ENCODE peak calls at places on chromosomes 12 and 14, in six cellular contexts. U is PC-9, O is fibroblast of lung, R is AG04450, V is A673, A is BE2C. J is an unnamed sample.

GRCh38 chr12:60112778-60113177 is 516.9 kb downstream of the SLC16A7 start:
- DNase-seq in U (no peak), O (no peak), R (no peak), V (no peak), A (no peak), J (no peak)

GRCh38 chr12:99253068-99253467 is 394.5 kb upstream of the GARIN6 start:
- DNase-seq in U (no peak), O (no peak), R (no peak), V (peak; percentile 39), A (no peak), J (no peak)

GRCh38 chr14:99660006-99660566 is 15.2 kb downstream of the HHIPL1 start:
- DNase-seq in U (no peak), O (no peak), R (no peak), V (no peak), A (no peak), J (no peak)

GRCh38 chr14:95359974-95360826 is 40.5 kb upstream of the CLMN start:
- DNase-seq in U (no peak), O (peak; percentile 12), R (no peak), V (no peak), A (no peak), J (no peak)

GRCh38 chr14:98782062-98782461 is 489.9 kb downstream of the BCL11B start:
- DNase-seq in U (no peak), O (no peak), R (no peak), V (no peak), A (no peak), J (no peak)

GRCh38 chr14:61505815-61506809 is 184.7 kb downstream of the PRKCH start:
- DNase-seq in U (no peak), O (peak; percentile 97), R (no peak), V (no peak), A (no peak), J (no peak)

GRCh38 chr12:119669744-119670472 is 2.0 kb downstream of the PRKAB1 start:
- DNase-seq in U (peak; percentile 72), O (no peak), R (no peak), V (no peak), A (no peak), J (no peak)

GRCh38 chr14:29030121-29030520 is 263.5 kb downstream of the FOXG1 start:
- DNase-seq in U (no peak), O (peak; percentile 3), R (no peak), V (no peak), A (no peak), J (no peak)

GRCh38 chr12:103250487-103250886 is 245.3 kb downstream of the C12orf42 start:
- DNase-seq in U (no peak), O (no peak), R (no peak), V (no peak), A (no peak), J (no peak)

GRCh38 chr12:110249716-110250225 is 31.3 kb upstream of the ATP2A2 start:
- DNase-seq in U (no peak), O (peak; percentile 9), R (no peak), V (no peak), A (no peak), J (no peak)

GRCh38 chr14:78782551-78782950 is 612.4 kb downstream of the NRXN3 start:
- DNase-seq in U (no peak), O (no peak), R (no peak), V (no peak), A (no peak), J (no peak)

DNA sequence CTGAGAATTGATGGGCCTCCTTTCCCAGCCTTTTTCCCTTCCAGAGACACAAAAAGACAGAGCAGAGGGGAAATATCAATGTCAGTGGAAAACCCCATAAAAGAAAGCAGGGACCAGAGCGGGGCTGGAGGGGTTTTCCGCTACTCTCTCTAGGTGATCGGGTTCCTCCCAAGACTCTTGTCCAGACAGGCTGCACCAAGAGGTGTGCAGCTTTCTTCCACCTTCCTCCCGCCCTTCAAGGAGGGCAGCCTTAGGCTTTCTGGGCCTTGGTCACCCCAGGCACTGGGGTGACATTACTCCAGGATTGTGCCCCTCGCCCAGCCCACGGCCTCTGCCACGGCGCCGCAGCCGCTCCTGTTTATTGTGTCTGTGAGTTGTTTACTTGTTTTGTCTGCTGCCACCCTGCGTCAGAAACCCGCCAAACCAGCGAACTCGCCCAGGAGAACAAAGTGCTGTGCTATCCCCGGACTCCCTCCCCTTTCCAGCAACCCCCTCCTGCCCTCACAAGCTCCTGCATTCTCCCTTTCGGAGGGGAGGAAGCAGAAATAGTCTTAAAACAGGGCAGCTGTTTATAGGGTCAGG is 6.7 kb upstream of the HOXC6 start:
- DNase-seq in U (no peak), O (no peak), R (no peak), V (no peak), A (peak; percentile 76), J (peak; percentile 76)
- H3K4me3 ChIP-seq in U (no peak overlapping the region), O (no peak overlapping the region), R (no peak overlapping the region), V (no peak overlapping the region), A (peak overlapping the region; percentile 80), J (peak overlapping the region; percentile 73)

GRCh38 chr14:36655571-36655962 is 6.1 kb upstream of the PAX9 start:
- DNase-seq in U (no peak), O (no peak), R (no peak), V (no peak), A (no peak), J (no peak)
- H3K9me3 ChIP-seq in U (no peaks in the 10 kb centered on the region), O (no peaks in the 10 kb centered on the region), R (peaks cover 26% of the 10 kb centered on the region), V (no peaks in the 10 kb centered on the region), A (no peaks in the 10 kb centered on the region), J (peaks cover 6% of the 10 kb centered on the region)

GRCh38 chr14:75793806-75794205 is 132.8 kb downstream of the TTLL5 start:
- DNase-seq in U (no peak), O (no peak), R (no peak), V (no peak), A (no peak), J (no peak)

DNA sequence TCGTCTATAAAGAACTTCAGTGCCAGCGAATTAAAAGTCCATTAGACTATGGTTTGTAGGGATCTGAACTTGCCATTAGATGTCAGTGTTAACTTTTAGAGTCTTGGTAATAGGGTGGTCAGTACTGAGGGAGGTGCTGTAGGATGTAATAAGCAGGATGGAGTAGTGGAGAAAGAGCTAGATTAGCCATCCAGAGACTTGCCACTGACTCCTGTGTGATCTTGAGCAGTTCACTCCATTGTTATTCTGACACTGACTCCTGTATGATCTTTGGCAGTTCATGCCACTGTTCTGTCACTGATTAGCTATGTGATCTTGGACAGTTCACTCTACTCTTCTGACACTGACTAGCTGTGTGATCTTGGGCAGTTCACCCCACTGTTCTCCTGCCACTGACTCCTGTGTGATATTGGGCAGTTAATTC is 133.6 kb downstream of the TTLL5 start:
- DNase-seq in U (no peak), O (peak; percentile 68), R (peak; percentile 33), V (no peak), A (no peak), J (peak; percentile 8)
- TF ChIP-seq CTCF in U (peak; percentile 53), O (peak; percentile 54), R (peak; percentile 68), V (peak; percentile 13), A (peak; percentile 52), J (peak; percentile 26)

DNA sequence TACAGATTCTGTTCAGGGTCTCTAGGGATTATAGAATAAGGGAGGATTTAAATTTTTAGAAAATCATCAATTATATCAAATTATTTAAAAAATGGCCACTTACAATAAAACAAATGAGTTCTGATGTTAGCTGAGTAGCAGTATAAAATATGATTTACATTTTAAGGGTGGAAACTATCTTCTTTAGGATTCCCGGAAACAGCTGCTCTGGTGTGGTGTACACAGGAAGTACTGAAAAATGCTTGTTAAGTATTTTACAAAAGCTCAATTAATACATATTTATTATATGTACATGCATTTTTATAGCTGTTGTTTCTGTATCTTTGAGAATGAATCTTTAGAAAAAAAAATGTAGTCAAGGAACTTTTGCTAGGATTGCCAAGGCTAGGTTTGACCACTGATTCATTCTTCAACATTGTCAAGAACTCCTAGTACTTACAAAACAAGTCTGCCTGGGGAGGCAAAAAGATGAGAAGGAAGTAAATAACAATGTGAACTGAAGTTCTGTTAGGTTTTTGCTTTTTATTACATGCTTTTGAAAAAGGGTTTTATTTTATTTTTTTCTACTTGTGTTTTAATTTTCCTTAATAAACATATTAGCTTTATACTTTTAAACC is 48.0 kb downstream of the ARF6 start:
- DNase-seq in U (peak; percentile 85), O (peak; percentile 71), R (no peak), V (peak; percentile 76), A (no peak), J (no peak)
- H3K4me3 ChIP-seq in U (no peak overlapping the region), O (no peak overlapping the region), R (no peak overlapping the region), V (no peak overlapping the region), A (no peak overlapping the region), J (no peak overlapping the region)

GRCh38 chr12:31833541-31833840 is 104.7 kb upstream of the AMN1 start:
- DNase-seq in U (no peak), O (peak; percentile 25), R (no peak), V (no peak), A (no peak), J (no peak)

GRCh38 chr12:31835276-31835882 is 106.6 kb upstream of the AMN1 start:
- DNase-seq in U (peak; percentile 51), O (no peak), R (no peak), V (no peak), A (no peak), J (no peak)

GRCh38 chr12:31834158-31834557 is 105.3 kb upstream of the AMN1 start:
- DNase-seq in U (no peak), O (no peak), R (no peak), V (no peak), A (no peak), J (no peak)

GRCh38 chr12:31832740-31833540 is 104.1 kb upstream of the AMN1 start:
- DNase-seq in U (no peak), O (no peak), R (no peak), V (no peak), A (no peak), J (no peak)

GRCh38 chr12:31837913-31838312 is 109.1 kb upstream of the AMN1 start:
- DNase-seq in U (no peak), O (no peak), R (no peak), V (no peak), A (no peak), J (no peak)
- H3K9me3 ChIP-seq in U (no peaks in the 10 kb centered on the region), O (no peaks in the 10 kb centered on the region), R (no peaks in the 10 kb centered on the region), V (no peaks in the 10 kb centered on the region), A (no peaks in the 10 kb centered on the region), J (peaks cover 2% of the 10 kb centered on the region)

DNA sequence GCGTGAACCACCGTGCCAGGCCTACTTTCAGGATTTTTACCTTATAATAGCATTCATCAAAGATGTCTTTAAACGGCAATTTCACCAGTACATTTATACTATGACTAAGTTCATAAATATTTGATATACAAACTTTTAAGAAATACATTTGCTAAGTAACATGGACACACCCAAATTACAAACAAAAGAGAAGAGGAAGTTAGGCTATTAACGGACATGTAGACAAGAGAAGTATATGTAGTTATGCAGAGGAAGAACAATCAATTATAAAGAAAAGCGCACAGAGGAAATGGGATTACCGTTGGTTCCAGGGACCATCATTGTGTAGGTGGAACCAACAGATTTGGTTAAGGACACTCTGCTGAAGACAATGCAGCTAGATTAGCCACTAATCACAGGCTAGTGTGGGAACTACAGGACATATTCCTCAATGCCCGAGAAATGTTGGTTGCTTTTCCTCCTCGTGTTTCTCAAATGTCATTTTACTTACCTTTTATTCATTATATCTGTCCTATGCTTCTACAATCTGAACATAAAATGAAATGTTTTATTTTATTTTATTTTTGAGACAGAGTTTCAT is 24.0 kb upstream of the PKP2 start:
- DNase-seq in U (peak; percentile 94), O (peak; percentile 47), R (no peak), V (peak; percentile 61), A (no peak), J (no peak)
- TF ChIP-seq CTCF in U (no peak), O (no peak), R (no peak), V (no peak), A (no peak), J (no peak)

J was measured in WERI-Rb-1.